ENCODE peak calls at places on chromosomes 12 and 14, in four cellular contexts. X, A, I and G are unnamed samples. For H3K4me1, the result is how much of the 10 kb centered on the place peaks cover.

GRCh38 chr14:72796935-72797334 is 97.0 kb downstream of the DPF3 start:
- DNase-seq in X (no peak), A (peak), I (no peak), G (peak)

GRCh38 chr12:67811437-67812361 is 163.2 kb downstream of the DYRK2 start:
- DNase-seq in X (peak), A (no peak), I (no peak), G (peak)

GRCh38 chr12:98385636-98386035 is 129.8 kb upstream of the TMPO start:
- DNase-seq in X (no peak), A (peak), I (no peak), G (no peak)

GRCh38 chr14:31362746-31363145 is 57.6 kb downstream of the HEATR5A start:
- DNase-seq in X (no peak), A (no peak), I (no peak), G (peak)

GRCh38 chr14:68979722-68980552 is 835 bp upstream of the ACTN1 start:
- DNase-seq in X (peak), A (peak), I (peak), G (peak)

GRCh38 chr14:31696378-31696777 is 135.2 kb downstream of the NUBPL start:
- DNase-seq in X (no peak), A (no peak), I (no peak), G (no peak)

GRCh38 chr12:4562034-4562657 is at the start of gene DYRK4:
- DNase-seq in X (peak), A (peak), I (peak), G (peak)

GRCh38 chr12:53103860-53104305 is 597 bp downstream of the SOAT2 start:
- DNase-seq in X (no peak), A (no peak), I (no peak), G (no peak)

GRCh38 chr12:49013403-49013802 is 5.2 kb downstream of the PRKAG1 start:
- DNase-seq in X (no peak), A (no peak), I (no peak), G (no peak)

GRCh38 chr12:105590571-105590970 is 260.1 kb downstream of the C12orf75 start:
- DNase-seq in X (no peak), A (no peak), I (no peak), G (no peak)

GRCh38 chr14:24138396-24139271 is 2.6 kb downstream of the PSME1 start:
- DNase-seq in X (no peak), A (no peak), I (no peak), G (no peak)

GRCh38 chr14:100531152-100531551 is 56.1 kb downstream of the BEGAIN start:
- DNase-seq in X (no peak), A (no peak), I (no peak), G (no peak)

GRCh38 chr12:19641235-19642080 is 202.2 kb downstream of the AEBP2 start:
- DNase-seq in X (no peak), A (no peak), I (no peak), G (no peak)

GRCh38 chr12:91382081-91382543 is 199.5 kb upstream of the DCN start:
- DNase-seq in X (peak), A (peak), I (peak), G (peak)

GRCh38 chr12:91380651-91381050 is 198.0 kb upstream of the DCN start:
- DNase-seq in X (no peak), A (no peak), I (no peak), G (no peak)

GRCh38 chr12:91384391-91384790 is 201.8 kb upstream of the DCN start:
- DNase-seq in X (no peak), A (no peak), I (no peak), G (no peak)

GRCh38 chr12:91381309-91381804 is 198.7 kb upstream of the DCN start:
- DNase-seq in X (peak), A (peak), I (peak), G (peak)

GRCh38 chr12:91383106-91383505 is 200.5 kb upstream of the DCN start:
- DNase-seq in X (peak), A (no peak), I (no peak), G (no peak)
- H4K5ac ChIP-seq in X (no peak), A (no peak), I (no peak), G (no peak)

GRCh38 chr12:25828188-25828587 is 130.3 kb upstream of the RASSF8 start:
- DNase-seq in X (no peak), A (no peak), I (no peak), G (no peak)
- H3K4me1 ChIP-seq in X (under half), A (under half), I (under half), G (under half)

DNA sequence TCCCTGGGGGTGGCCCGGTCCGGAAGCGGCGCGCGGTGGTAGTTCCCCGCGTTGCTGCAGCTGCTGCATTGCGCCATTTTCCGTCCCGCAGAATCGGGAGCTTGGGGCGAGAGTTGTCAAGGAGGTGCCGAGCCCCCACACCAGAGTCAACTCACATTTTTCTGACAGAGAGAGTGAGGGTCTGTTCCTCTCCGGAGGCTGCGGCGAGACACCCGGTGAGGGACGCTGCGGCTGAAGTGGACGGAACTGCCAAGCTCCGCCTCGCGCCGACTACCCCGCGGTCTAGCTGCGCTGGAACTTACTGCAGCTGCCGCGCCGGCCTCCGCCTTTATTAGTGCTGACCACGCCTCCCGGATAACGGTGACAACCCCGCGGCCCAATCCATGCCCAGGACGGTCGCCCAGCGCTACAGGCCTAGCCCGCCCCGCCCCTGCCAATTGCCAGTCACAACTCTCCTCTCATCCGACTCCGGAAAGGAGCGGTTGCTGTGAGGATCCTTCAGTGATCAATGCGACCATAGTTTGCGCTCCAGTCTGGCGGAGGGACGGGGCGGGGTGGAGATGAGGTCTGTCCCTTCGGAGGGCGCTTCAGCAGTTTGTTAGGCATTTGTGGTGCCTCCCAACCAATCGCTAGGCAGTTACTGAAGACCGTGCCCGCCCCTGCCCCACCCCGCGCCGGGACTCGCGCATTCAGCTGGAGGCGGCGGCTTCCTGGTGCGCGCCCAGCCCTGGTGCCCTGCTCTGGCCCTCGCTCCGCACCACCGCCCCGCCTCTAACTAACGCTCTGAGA is at the start of gene VAMP1:
- DNase-seq in X (peak), A (peak), I (peak), G (peak)
- H4K5ac ChIP-seq in X (peak), A (no peak), I (peak), G (no peak)

DNA sequence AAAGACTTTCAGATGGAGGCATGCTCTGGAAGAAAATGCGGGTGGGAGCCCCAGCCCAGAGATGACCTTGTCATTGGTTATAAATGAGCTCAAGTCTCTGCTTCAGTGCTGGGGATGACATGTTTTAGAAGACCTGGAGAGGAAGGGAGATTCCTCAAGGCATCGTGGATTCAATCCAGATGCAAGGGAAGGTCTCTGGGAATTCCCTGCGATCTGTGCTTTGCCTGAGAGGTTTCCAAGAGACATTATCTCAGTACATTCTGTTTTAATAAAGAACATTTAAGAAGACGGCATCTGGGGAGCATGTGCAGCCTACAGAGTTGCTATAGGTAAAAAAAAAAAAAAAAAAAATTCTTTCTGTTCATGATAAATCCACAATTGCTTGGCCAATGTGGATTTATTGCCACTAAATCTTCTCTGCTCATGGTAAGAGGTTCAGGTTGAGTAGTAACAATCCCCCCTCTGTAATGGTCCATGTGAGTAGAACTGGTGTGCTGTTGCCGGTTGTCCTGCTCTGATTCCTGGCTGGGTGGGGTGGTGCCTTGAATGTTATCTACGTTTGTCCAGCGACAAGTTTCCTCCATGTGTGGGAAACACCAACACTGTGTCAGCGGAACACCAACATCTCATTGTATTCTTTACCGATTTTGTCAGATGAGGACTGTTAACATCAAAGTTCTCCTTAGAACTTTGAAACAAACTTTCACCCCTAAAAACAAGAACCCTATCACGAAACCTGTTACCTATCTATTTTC is 230.0 kb downstream of the MSRB3 start:
- DNase-seq in X (no peak), A (no peak), I (no peak), G (no peak)
- H3K4me1 ChIP-seq in X (under half), A (under half), I (under half), G (under half)

GRCh38 chr12:12333980-12334709 is 15.9 kb downstream of the MANSC1 start:
- DNase-seq in X (peak), A (peak), I (peak), G (peak)

GRCh38 chr12:12334710-12335040 is 15.4 kb downstream of the MANSC1 start:
- DNase-seq in X (no peak), A (no peak), I (no peak), G (no peak)

GRCh38 chr12:12336511-12336910 is 13.5 kb downstream of the MANSC1 start:
- DNase-seq in X (no peak), A (no peak), I (no peak), G (no peak)

GRCh38 chr12:12336049-12336411 is 14.0 kb downstream of the MANSC1 start:
- DNase-seq in X (no peak), A (no peak), I (no peak), G (peak)

DNA sequence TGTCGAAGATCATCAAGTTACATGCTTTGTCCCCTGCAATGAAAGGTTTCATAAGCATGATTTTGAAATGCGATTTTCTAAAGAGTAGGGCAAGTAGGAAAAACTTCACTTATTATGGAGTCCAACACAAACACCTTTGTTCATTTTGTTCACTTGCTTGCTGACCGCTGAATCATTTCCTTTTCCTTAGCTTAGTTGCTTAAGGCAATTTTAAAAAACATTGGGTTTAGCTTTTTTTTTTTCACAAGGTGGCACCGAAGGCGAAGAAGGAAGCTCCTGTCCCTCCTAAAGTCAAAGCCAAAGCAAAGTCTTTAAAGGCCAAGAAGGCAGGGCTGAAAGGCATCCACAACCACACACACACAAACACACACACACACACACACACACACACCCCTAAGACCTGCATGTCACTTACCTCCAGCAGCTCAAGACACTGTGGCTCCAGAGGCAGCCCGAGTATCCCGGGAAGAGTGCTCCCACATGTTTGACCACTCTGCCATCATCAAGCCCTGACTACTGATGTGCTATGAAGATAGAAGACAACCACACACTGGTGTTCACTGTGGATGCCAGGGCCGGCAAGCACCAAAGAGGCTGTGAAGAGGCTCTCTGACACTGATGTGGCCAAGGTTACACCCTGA is 11.4 kb downstream of the MANSC1 start:
- DNase-seq in X (peak), A (no peak), I (no peak), G (no peak)
- H4K5ac ChIP-seq in X (no peak), A (no peak), I (no peak), G (no peak)

DNA sequence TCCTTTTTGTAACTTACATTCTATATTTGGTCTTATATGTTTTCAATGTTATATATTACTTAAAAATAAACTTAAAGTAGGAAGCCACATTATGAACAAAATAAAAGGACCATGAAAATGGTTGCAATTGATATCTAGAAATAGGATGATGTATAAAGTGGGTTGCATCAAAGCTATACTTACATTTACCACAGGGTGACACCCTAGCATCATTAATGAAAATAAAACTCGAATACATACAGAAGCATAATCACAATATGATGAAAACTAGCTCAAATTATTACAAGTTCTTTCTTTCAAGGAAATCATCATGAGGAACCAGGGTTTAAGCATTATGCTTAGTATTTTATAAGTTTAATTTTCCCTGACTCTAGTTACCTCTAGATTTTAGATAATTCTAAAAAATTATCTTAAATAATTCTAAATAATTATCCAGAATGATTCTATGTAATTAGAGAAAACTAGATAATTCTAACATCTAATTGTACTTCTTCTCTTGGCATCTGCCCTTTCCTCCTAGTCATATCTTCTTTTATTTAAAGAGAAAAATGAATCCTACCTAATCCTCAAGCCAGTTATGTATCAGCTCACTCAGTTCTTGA is 31.2 kb downstream of the TAS2R7 start:
- DNase-seq in X (peak), A (no peak), I (no peak), G (peak)
- H3K4me1 ChIP-seq in X (under half), A (under half), I (under half), G (under half)

GRCh38 chr12:94186461-94187237 is 38.3 kb downstream of the PLXNC1 start:
- DNase-seq in X (peak), A (peak), I (peak), G (peak)
- H4K5ac ChIP-seq in X (no peak), A (no peak), I (no peak), G (no peak)

DNA sequence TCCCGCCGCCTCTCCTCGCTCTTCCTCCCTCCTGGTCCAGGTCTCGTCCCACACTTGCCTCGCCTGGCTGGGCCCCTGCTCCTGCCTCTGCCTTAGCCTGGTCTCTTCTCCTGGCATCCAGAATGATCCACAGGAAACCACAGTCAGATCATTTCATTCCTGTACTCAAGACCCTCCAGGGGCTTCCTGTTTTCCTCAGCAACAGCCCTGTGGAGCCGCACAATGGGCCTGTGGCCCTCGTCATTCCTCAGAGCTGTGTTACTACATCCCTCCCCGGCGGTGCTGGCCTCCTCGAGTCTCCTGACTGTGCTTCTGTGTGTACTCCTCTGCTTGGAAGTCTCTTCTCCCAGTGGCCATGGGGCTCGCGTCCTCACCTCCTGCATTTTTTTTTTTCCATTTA is 20.1 kb downstream of the ATP6V0A2 start:
- DNase-seq in X (no peak), A (no peak), I (no peak), G (peak)
- H3K4me1 ChIP-seq in X (under half), A (under half), I (under half), G (under half)